ENCODE peak calls at places on chromosomes 6 and 20, in ten cellular contexts. Q, C, X, A, J, P, H, N, G and F are unnamed samples.

GRCh38 chr6:13152804-13153203 is 175.5 kb downstream of the TBC1D7 start:
- DNase-seq in X (no peak), P (no peak), H (no peak), N (no peak), A (no peak), Q (no peak), G (no peak), J (peak), C (peak), F (no peak)

GRCh38 chr6:144334150-144334708 is 49.1 kb downstream of the UTRN start:
- DNase-seq in X (no peak), A (no peak), N (peak), P (no peak), H (peak), J (no peak), G (no peak), Q (no peak), C (no peak), F (no peak)

GRCh38 chr6:30793521-30794194 is 49.3 kb upstream of the IER3 start:
- DNase-seq in A (peak), P (peak), X (no peak), H (no peak), J (no peak), Q (peak), G (no peak), N (no peak), C (no peak), F (no peak)

GRCh38 chr6:105485456-105485855 is 82.6 kb upstream of the PREP start:
- DNase-seq in G (no peak), X (no peak), A (no peak), N (no peak), P (no peak), J (no peak), Q (no peak), H (no peak), C (no peak), F (no peak)

GRCh38 chr6:3377536-3378397 is 79.1 kb downstream of the SLC22A23 start:
- DNase-seq in P (no peak), X (no peak), N (no peak), G (no peak), Q (peak), H (no peak), A (peak), J (no peak), C (no peak), F (peak)

GRCh38 chr6:47004458-47004857 is 37.7 kb downstream of the ADGRF1 start:
- DNase-seq in H (no peak), P (no peak), J (no peak), N (no peak), Q (no peak), C (no peak), A (no peak), G (no peak), X (no peak), F (peak)

GRCh38 chr20:35302421-35303335 is 10.5 kb upstream of the FAM83C start:
- DNase-seq in Q (peak), J (no peak), C (no peak), X (no peak), H (no peak), P (no peak), A (peak), G (no peak), N (no peak), F (peak)

GRCh38 chr6:145502417-145502816 is 232.9 kb downstream of the EPM2A start:
- DNase-seq in N (no peak), G (no peak), X (no peak), J (no peak), Q (no peak), C (no peak), H (no peak), A (peak), P (no peak), F (peak)

GRCh38 chr6:168342626-168343025 is 23.0 kb upstream of the DACT2 start:
- DNase-seq in X (no peak), A (no peak), C (no peak), Q (no peak), J (no peak), P (no peak), H (no peak), N (no peak), G (no peak), F (peak)

GRCh38 chr20:37240337-37241055 is 21.1 kb downstream of the GHRH start:
- DNase-seq in P (no peak), Q (no peak), J (no peak), H (no peak), N (no peak), A (no peak), C (no peak), X (no peak), G (no peak), F (peak)

GRCh38 chr6:100269189-100269588 is 195.5 kb downstream of the SIM1 start:
- DNase-seq in G (peak), A (peak), X (no peak), Q (peak), P (no peak), J (no peak), H (no peak), C (no peak), N (no peak), F (peak)

GRCh38 chr20:25858495-25859425 is 162.1 kb upstream of the ZNF337 start:
- DNase-seq in H (no peak), A (no peak), X (no peak), P (no peak), Q (no peak), N (no peak), G (no peak), C (no peak), J (no peak), F (no peak)
- H3K4me3 ChIP-seq in H (no peak), A (no peak), X (peak), P (no peak), Q (no peak), N (no peak), G (peak), C (peak), J (peak), F (no peak)

GRCh38 chr6:103404799-103405198 is 1454.9 kb downstream of the HACE1 start:
- DNase-seq in N (no peak), X (no peak), J (peak), A (no peak), H (no peak), Q (no peak), C (no peak), P (no peak), G (no peak), F (no peak)

GRCh38 chr6:103409475-103409874 is 1450.2 kb downstream of the HACE1 start:
- DNase-seq in Q (no peak), H (no peak), N (no peak), X (no peak), C (no peak), P (no peak), A (no peak), J (no peak), G (no peak), F (no peak)

GRCh38 chr6:103405321-103405720 is 1454.4 kb downstream of the HACE1 start:
- DNase-seq in X (no peak), H (no peak), A (no peak), P (no peak), J (peak), C (no peak), Q (no peak), N (no peak), G (no peak), F (no peak)
- H3K4me3 ChIP-seq in X (no peak), H (no peak), A (no peak), P (no peak), J (peak), C (no peak), Q (no peak), N (no peak), G (no peak), F (no peak)

GRCh38 chr6:40015530-40015929 is 81.3 kb upstream of the MOCS1 start:
- DNase-seq in Q (no peak), G (no peak), X (no peak), A (no peak), J (no peak), P (no peak), N (no peak), H (no peak), C (no peak), F (no peak)
- H3K4me3 ChIP-seq in Q (no peak), G (no peak), X (no peak), A (no peak), J (no peak), P (no peak), N (no peak), H (no peak), C (no peak), F (no peak)

GRCh38 chr6:119346914-119347313 is 2.6 kb downstream of the MAN1A1 start:
- DNase-seq in C (no peak), A (no peak), X (no peak), J (no peak), P (no peak), G (no peak), H (no peak), Q (no peak), N (no peak), F (no peak)
- H3K4me3 ChIP-seq in C (no peak), A (peak), X (peak), J (peak), P (peak), G (no peak), H (peak), Q (peak), N (no peak), F (no peak)

GRCh38 chr20:10467985-10468845 is 33.1 kb downstream of the SLX4IP start:
- DNase-seq in X (no peak), G (no peak), C (no peak), J (no peak), H (no peak), Q (no peak), P (no peak), A (peak), N (no peak), F (no peak)

GRCh38 chr20:10466855-10467254 is 31.8 kb downstream of the SLX4IP start:
- DNase-seq in Q (no peak), C (peak), G (no peak), N (no peak), X (no peak), J (peak), P (no peak), H (no peak), A (no peak), F (no peak)

GRCh38 chr20:10469599-10469998 is 34.5 kb downstream of the SLX4IP start:
- DNase-seq in J (peak), A (peak), P (no peak), Q (peak), G (peak), H (no peak), N (peak), X (peak), C (peak), F (peak)

GRCh38 chr20:10463622-10464021 is 28.5 kb downstream of the SLX4IP start:
- DNase-seq in A (peak), C (no peak), N (no peak), H (no peak), Q (no peak), J (no peak), X (no peak), P (no peak), G (no peak), F (peak)

GRCh38 chr20:10466325-10466724 is 31.2 kb downstream of the SLX4IP start:
- DNase-seq in J (peak), A (no peak), P (no peak), Q (peak), G (no peak), C (peak), X (no peak), N (no peak), H (no peak), F (no peak)
- H3K4me3 ChIP-seq in J (peak), A (no peak), P (no peak), Q (no peak), G (no peak), C (no peak), X (no peak), N (no peak), H (no peak), F (no peak)

GRCh38 chr6:126701799-126702198 is 361.9 kb downstream of the CENPW start:
- DNase-seq in C (no peak), X (no peak), G (no peak), N (no peak), A (peak), H (no peak), P (no peak), Q (peak), J (no peak), F (no peak)

GRCh38 chr6:126698732-126699240 is 358.9 kb downstream of the CENPW start:
- DNase-seq in A (no peak), J (no peak), N (no peak), X (no peak), P (no peak), G (no peak), C (no peak), H (no peak), Q (no peak), F (no peak)

GRCh38 chr6:126696921-126697693 is 357.2 kb downstream of the CENPW start:
- DNase-seq in J (no peak), N (no peak), X (no peak), P (no peak), H (no peak), G (no peak), C (no peak), Q (no peak), A (peak), F (no peak)
- H3K4me3 ChIP-seq in J (no peak), N (no peak), X (no peak), P (no peak), H (no peak), G (no peak), C (no peak), Q (no peak), A (no peak), F (no peak)

GRCh38 chr6:43624786-43625288 is 4.2 kb downstream of the GTPBP2 start:
- DNase-seq in C (no peak), P (no peak), N (no peak), H (no peak), J (no peak), G (no peak), X (no peak), A (no peak), Q (no peak), F (no peak)

GRCh38 chr6:43629104-43629504 is at the start of gene GTPBP2:
- DNase-seq in Q (peak), J (peak), N (peak), A (peak), C (peak), G (peak), H (peak), X (peak), P (peak), F (peak)

GRCh38 chr6:43628392-43629103 is 516 bp downstream of the GTPBP2 start:
- DNase-seq in Q (peak), N (peak), P (no peak), G (no peak), H (peak), C (no peak), J (peak), X (no peak), A (peak), F (peak)

GRCh38 chr6:43625393-43625992 is 3.6 kb downstream of the GTPBP2 start:
- DNase-seq in X (no peak), Q (no peak), A (no peak), H (no peak), C (no peak), G (no peak), P (no peak), N (no peak), J (no peak), F (no peak)

GRCh38 chr6:43627008-43627825 is 1.8 kb downstream of the GTPBP2 start:
- DNase-seq in X (peak), N (no peak), G (peak), H (no peak), Q (peak), J (no peak), C (no peak), A (peak), P (peak), F (peak)
- H3K4me3 ChIP-seq in X (peak), N (no peak), G (peak), H (no peak), Q (peak), J (peak), C (no peak), A (peak), P (peak), F (no peak)

GRCh38 chr20:53623454-53624206 is 30.0 kb upstream of the ZNF217 start:
- DNase-seq in C (peak), G (no peak), P (peak), H (no peak), Q (peak), N (peak), X (peak), J (peak), A (peak), F (peak)

GRCh38 chr20:53626584-53626983 is 32.9 kb upstream of the ZNF217 start:
- DNase-seq in J (no peak), H (no peak), G (no peak), P (no peak), N (no peak), Q (no peak), C (no peak), A (no peak), X (no peak), F (no peak)

GRCh38 chr20:53623127-53623453 is 29.5 kb upstream of the ZNF217 start:
- DNase-seq in H (no peak), P (no peak), A (no peak), N (no peak), X (no peak), C (no peak), Q (no peak), G (no peak), J (no peak), F (no peak)

GRCh38 chr20:53621482-53622246 is 28.0 kb upstream of the ZNF217 start:
- DNase-seq in P (peak), A (peak), J (peak), N (no peak), C (no peak), X (peak), G (no peak), Q (peak), H (no peak), F (peak)

GRCh38 chr20:53622247-53623114 is 28.8 kb upstream of the ZNF217 start:
- DNase-seq in N (no peak), P (peak), G (no peak), H (no peak), A (peak), X (no peak), J (peak), C (no peak), Q (peak), F (no peak)
- H3K4me3 ChIP-seq in N (no peak), P (peak), G (no peak), H (no peak), A (no peak), X (no peak), J (no peak), C (no peak), Q (no peak), F (no peak)

GRCh38 chr6:53067799-53068442 is 2.7 kb downstream of the FBXO9 start:
- DNase-seq in H (no peak), X (no peak), N (no peak), C (no peak), J (no peak), Q (no peak), G (no peak), P (no peak), A (peak), F (peak)
- H3K4me3 ChIP-seq in H (no peak), X (no peak), N (no peak), C (no peak), J (no peak), Q (no peak), G (no peak), P (no peak), A (no peak), F (no peak)

GRCh38 chr6:139376054-139376355 is 1.6 kb upstream of the CITED2 start:
- DNase-seq in X (no peak), Q (no peak), N (no peak), G (no peak), H (no peak), C (no peak), P (peak), J (no peak), A (no peak), F (no peak)

GRCh38 chr6:139375239-139376053 is 998 bp upstream of the CITED2 start:
- DNase-seq in Q (peak), C (peak), H (peak), G (peak), J (peak), X (peak), P (peak), A (peak), N (peak), F (peak)

GRCh38 chr6:139374357-139375238 is at the start of gene CITED2:
- DNase-seq in G (peak), Q (peak), A (peak), X (peak), P (peak), N (peak), J (peak), H (peak), C (no peak), F (peak)

GRCh38 chr6:139378226-139378625 is 3.8 kb upstream of the CITED2 start:
- DNase-seq in N (no peak), J (no peak), C (no peak), Q (no peak), X (no peak), A (no peak), P (no peak), G (no peak), H (no peak), F (peak)

DNA sequence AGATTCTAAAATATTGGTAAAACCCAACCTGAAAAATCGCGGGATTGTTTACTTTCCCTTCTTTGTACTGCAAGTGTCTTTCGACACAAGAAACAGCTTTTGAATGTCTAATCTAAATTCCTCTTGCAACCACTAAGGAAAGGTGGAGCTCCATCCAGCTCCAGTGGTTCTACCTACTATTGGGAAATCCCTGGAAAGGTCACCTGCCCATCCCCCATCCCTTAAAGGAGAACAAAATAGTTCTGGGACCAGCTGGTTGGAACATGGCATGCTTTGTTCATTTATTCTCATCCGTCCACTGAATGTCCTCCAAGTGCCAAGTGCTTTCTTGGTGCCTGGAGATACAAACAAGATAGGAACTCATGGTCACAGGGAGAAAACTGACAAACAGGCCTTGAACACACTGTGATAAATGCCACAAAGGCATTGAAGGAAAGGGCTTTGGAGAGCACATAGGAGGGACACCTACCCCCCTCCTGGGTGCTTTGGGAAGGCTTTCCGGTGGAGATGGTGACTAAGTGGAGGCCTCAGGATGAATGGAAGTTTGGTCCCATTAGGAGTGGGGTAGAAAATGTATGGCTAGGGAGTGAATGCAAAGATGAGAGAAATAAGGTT is 2.3 kb upstream of the CITED2 start:
- DNase-seq in C (no peak), Q (peak), N (no peak), X (no peak), A (peak), H (no peak), J (peak), P (no peak), G (no peak), F (peak)
- H3K4me3 ChIP-seq in C (no peak), Q (no peak), N (no peak), X (peak), A (peak), H (no peak), J (peak), P (no peak), G (peak), F (peak)